ENCODE peak calls at places on chromosomes 5 and 9, in five cellular contexts. J is transverse colon; N is A549; X is effector memory CD4-positive, alpha-beta T cell; L is spleen. F is an unnamed sample.

GRCh38 chr5:39569857-39570256 is 145.1 kb upstream of the DAB2 start:
- DNase-seq in J (no peak), N (no peak), X (no peak), L (no peak), F (no peak)

GRCh38 chr9:72856985-72857631 is 95.7 kb downstream of the ALDH1A1 start:
- DNase-seq in J (no peak), N (peak; percentile 92), X (no peak), L (no peak), F (no peak)

GRCh38 chr5:113683211-113683610 is 169.7 kb downstream of the YTHDC2 start:
- DNase-seq in J (no peak), N (no peak), X (no peak), L (no peak), F (no peak)

GRCh38 chr9:120729796-120730195 is 15.5 kb upstream of the MEGF9 start:
- DNase-seq in J (no peak), N (peak; percentile 39), X (no peak), L (no peak), F (no peak)

GRCh38 chr5:74233571-74233970 is 407.0 kb downstream of the ENC1 start:
- DNase-seq in J (no peak), N (no peak), X (no peak), L (no peak), F (no peak)

GRCh38 chr5:126656397-126657007 is 55.8 kb downstream of the PHAX start:
- DNase-seq in J (no peak), N (peak; percentile 59), X (no peak), L (no peak), F (no peak)

GRCh38 chr5:54062958-54063357 is 247.4 kb downstream of the ARL15 start:
- DNase-seq in J (no peak), N (no peak), X (no peak), L (no peak), F (no peak)

GRCh38 chr5:8429778-8430758 is 561.1 kb downstream of the MTRR start:
- DNase-seq in J (no peak), N (no peak), X (no peak), L (no peak), F (no peak)

GRCh38 chr5:134114886-134115805 is 665 bp downstream of the TCF7 start:
- DNase-seq in J (peak; percentile 40), N (no peak), X (peak; percentile 73), L (peak; percentile 90), F (peak; percentile 86)

GRCh38 chr5:113112435-113112834 is 135.8 kb downstream of the DCP2 start:
- DNase-seq in J (no peak), N (no peak), X (no peak), L (no peak), F (no peak)

GRCh38 chr9:134562146-134562753 is 79.4 kb upstream of the COL5A1 start:
- DNase-seq in J (no peak), N (no peak), X (no peak), L (no peak), F (no peak)

GRCh38 chr9:35193762-35194161 is 32.0 kb downstream of the UNC13B start:
- DNase-seq in J (no peak), N (no peak), X (no peak), L (no peak), F (no peak)

GRCh38 chr9:79896390-79896789 is 324.6 kb downstream of the TLE4 start:
- DNase-seq in J (no peak), N (no peak), X (no peak), L (no peak), F (no peak)

GRCh38 chr9:126383395-126384104 is 56.9 kb downstream of the MVB12B start:
- DNase-seq in J (peak; percentile 6), N (no peak), X (no peak), L (no peak), F (no peak)

GRCh38 chr9:111807197-111807596 is 12.5 kb upstream of the SHOC1 start:
- DNase-seq in J (no peak), N (no peak), X (no peak), L (no peak), F (no peak)

GRCh38 chr5:15502208-15502607 is 2.2 kb downstream of the FBXL7 start:
- DNase-seq in J (no peak), N (no peak), X (no peak), L (no peak), F (no peak)

GRCh38 chr9:68705636-68706578 is 867 bp downstream of the PIP5K1B start:
- DNase-seq in J (peak; percentile 67), N (no peak), X (no peak), L (peak; percentile 85), F (no peak)

GRCh38 chr5:33272288-33272687 is 168.5 kb upstream of the TARS1 start:
- DNase-seq in J (no peak), N (peak; percentile 76), X (no peak), L (no peak), F (no peak)

GRCh38 chr9:133386338-133386737 is 10.2 kb downstream of the STKLD1 start:
- DNase-seq in J (no peak), N (no peak), X (no peak), L (no peak), F (no peak)

GRCh38 chr5:40916213-40916612 is 6.9 kb downstream of the C7 start:
- DNase-seq in J (no peak), N (no peak), X (no peak), L (no peak), F (no peak)

GRCh38 chr9:33952066-33952465 is 96.6 kb downstream of the UBAP2 start:
- DNase-seq in J (no peak), N (no peak), X (no peak), L (no peak), F (no peak)

GRCh38 chr9:135212961-135213360 is 125.5 kb downstream of the OLFM1 start:
- DNase-seq in J (no peak), N (no peak), X (no peak), L (peak; percentile 39), F (no peak)

GRCh38 chr9:137564817-137565411 is 13.2 kb downstream of the MRPL41 start:
- DNase-seq in J (no peak), N (no peak), X (no peak), L (peak; percentile 45), F (no peak)

GRCh38 chr5:118791986-118792734 is 196.2 kb downstream of the DTWD2 start:
- DNase-seq in J (no peak), N (peak; percentile 66), X (no peak), L (no peak), F (no peak)

GRCh38 chr9:137128158-137129088 is 10.5 kb upstream of the GRIN1 start:
- DNase-seq in J (no peak), N (no peak), X (no peak), L (no peak), F (no peak)

GRCh38 chr5:33321026-33321425 is 119.7 kb upstream of the TARS1 start:
- DNase-seq in J (no peak), N (peak; percentile 23), X (no peak), L (no peak), F (no peak)

GRCh38 chr5:6885581-6885980 is 172.3 kb downstream of the TENT4A start:
- DNase-seq in J (no peak), N (no peak), X (no peak), L (no peak), F (no peak)

GRCh38 chr9:108442604-108443277 is 413.0 kb downstream of the ACTL7B start:
- DNase-seq in J (no peak), N (no peak), X (no peak), L (no peak), F (no peak)

GRCh38 chr9:109794361-109795012 is 14.5 kb downstream of the PALM2AKAP2 start:
- DNase-seq in J (no peak), N (no peak), X (no peak), L (no peak), F (no peak)

GRCh38 chr5:17252543-17252942 is 35.1 kb downstream of the BASP1 start:
- DNase-seq in J (no peak), N (no peak), X (no peak), L (no peak), F (no peak)

GRCh38 chr5:17243287-17244063 is 26.0 kb downstream of the BASP1 start:
- DNase-seq in J (no peak), N (no peak), X (no peak), L (no peak), F (no peak)

GRCh38 chr5:17248999-17249634 is 31.7 kb downstream of the BASP1 start:
- DNase-seq in J (no peak), N (peak; percentile 94), X (no peak), L (no peak), F (no peak)
- H3K27ac ChIP-seq in J (no peak overlapping the region), N (peak overlapping the region; percentile 90), X (no peak overlapping the region), L (no peak overlapping the region), F (no peak overlapping the region)

DNA sequence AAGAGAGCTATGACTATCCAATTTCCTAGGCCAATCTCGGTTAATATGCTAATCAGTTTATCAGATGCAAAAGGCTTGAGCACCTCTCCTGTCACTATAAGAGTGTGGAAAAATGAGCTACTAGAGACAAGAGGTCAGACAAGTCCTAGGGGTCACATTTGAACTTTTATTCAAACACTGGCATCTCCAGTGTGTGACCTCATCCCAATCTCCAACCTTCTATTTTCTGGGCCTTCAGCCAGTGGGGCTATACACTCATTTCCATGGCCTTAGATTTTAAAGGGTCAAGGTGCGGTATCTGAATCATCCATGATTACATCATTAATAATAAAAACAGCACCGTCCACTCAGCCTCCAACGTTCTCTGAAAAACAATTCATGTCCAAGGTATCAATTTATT is 139.6 kb upstream of the LRRTM2 start:
- DNase-seq in J (no peak), N (peak; percentile 35), X (no peak), L (no peak), F (no peak)
- H3K27ac ChIP-seq in J (no peak overlapping the region), N (no peak overlapping the region), X (no peak overlapping the region), L (no peak overlapping the region), F (no peak overlapping the region)

GRCh38 chr9:96073531-96074284 is 198.2 kb downstream of the ERCC6L2 start:
- DNase-seq in J (no peak), N (no peak), X (no peak), L (no peak), F (no peak)
- H3K27ac ChIP-seq in J (no peak overlapping the region), N (no peak overlapping the region), X (no peak overlapping the region), L (no peak overlapping the region), F (no peak overlapping the region)

DNA sequence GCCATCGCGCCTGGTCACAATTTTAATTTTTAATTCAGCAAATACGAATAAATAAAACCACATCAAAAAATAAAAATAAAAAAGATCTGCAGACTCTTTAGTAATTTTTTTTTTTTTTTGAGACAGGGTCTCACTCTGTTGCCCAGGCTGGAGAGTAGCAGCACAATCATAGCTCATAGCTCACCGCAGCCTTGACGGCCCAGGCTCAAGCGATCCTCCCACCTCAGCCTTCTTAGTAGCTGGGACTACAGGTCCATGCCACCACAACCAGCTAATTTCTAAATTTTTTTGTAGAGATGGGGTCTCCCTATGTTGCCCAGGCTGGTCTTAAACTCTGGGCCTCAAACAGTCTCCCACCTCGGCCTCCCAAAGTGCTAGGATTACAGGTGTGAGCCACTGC is 14.2 kb downstream of the NANS start:
- DNase-seq in J (no peak), N (no peak), X (no peak), L (peak; percentile 11), F (no peak)
- H3K27ac ChIP-seq in J (peak overlapping the region; percentile 94), N (no peak overlapping the region), X (no peak overlapping the region), L (no peak overlapping the region), F (no peak overlapping the region)

GRCh38 chr5:64707191-64707590 is 16.9 kb downstream of the SHISAL2B start:
- DNase-seq in J (no peak), N (no peak), X (no peak), L (no peak), F (no peak)
- H3K27ac ChIP-seq in J (no peak overlapping the region), N (no peak overlapping the region), X (no peak overlapping the region), L (no peak overlapping the region), F (no peak overlapping the region)

GRCh38 chr5:149611327-149611726 is 30.0 kb downstream of the ARHGEF37 start:
- DNase-seq in J (peak; percentile 79), N (no peak), X (no peak), L (no peak), F (no peak)
- H3K27ac ChIP-seq in J (peak overlapping the region; percentile 83), N (peak overlapping the region; percentile 15), X (no peak overlapping the region), L (no peak overlapping the region), F (no peak overlapping the region)

F was measured in CD8-positive, alpha-beta T cell.